ENCODE peak calls at places on chromosomes 13 and 19, in four cellular contexts. C is K562, N is HepG2, K is GM12878. Q is an unnamed sample.

GRCh38 chr13:81021284-81021683 is 680.4 kb upstream of the SPRY2 start:
- DNase-seq in C (no peak), N (peak; percentile 0), K (no peak), Q (no peak)

GRCh38 chr13:33462109-33462508 is 176.6 kb upstream of the STARD13 start:
- DNase-seq in C (no peak), N (peak; percentile 45), K (no peak), Q (no peak)

GRCh38 chr13:66530158-66530557 is 700.0 kb downstream of the PCDH9 start:
- DNase-seq in C (no peak), N (no peak), K (no peak), Q (no peak)

GRCh38 chr19:30361107-30361447 is 11.1 kb upstream of the ZNF536 start:
- DNase-seq in C (no peak), N (no peak), K (no peak), Q (no peak)

GRCh38 chr19:29667941-29668340 is 2.7 kb downstream of the PLEKHF1 start:
- DNase-seq in C (peak; percentile 2), N (no peak), K (no peak), Q (no peak)

GRCh38 chr19:46221981-46222610 is 7.4 kb upstream of the IGFL1 start:
- DNase-seq in C (no peak), N (no peak), K (no peak), Q (peak; percentile 21)

GRCh38 chr13:110338441-110339101 is 31.5 kb downstream of the COL4A2 start:
- DNase-seq in C (no peak), N (no peak), K (no peak), Q (no peak)

GRCh38 chr19:48635966-48636858 is 967 bp downstream of the DBP start:
- DNase-seq in C (no peak), N (no peak), K (no peak), Q (no peak)

GRCh38 chr13:23901365-23901764 is 4.1 kb upstream of the C1QTNF9B start:
- DNase-seq in C (no peak), N (no peak), K (no peak), Q (no peak)

GRCh38 chr19:10086904-10087256 is 763 bp downstream of the SHFL start:
- DNase-seq in C (peak; percentile 27), N (no peak), K (no peak), Q (no peak)

GRCh38 chr13:21326155-21327030 is 132.7 kb downstream of the ZDHHC20 start:
- DNase-seq in C (no peak), N (no peak), K (no peak), Q (no peak)

GRCh38 chr13:100534911-100535310 is 53.7 kb downstream of the GGACT start:
- DNase-seq in C (no peak), N (no peak), K (no peak), Q (no peak)

GRCh38 chr13:48547663-48548092 is 14.8 kb upstream of the RCBTB2 start:
- DNase-seq in C (no peak), N (peak; percentile 45), K (no peak), Q (no peak)

GRCh38 chr19:55649579-55650557 is 1.9 kb downstream of the CCDC106 start:
- DNase-seq in C (no peak), N (no peak), K (no peak), Q (no peak)

GRCh38 chr13:65112123-65113075 is 2117.7 kb downstream of the PCDH9 start:
- DNase-seq in C (no peak), N (no peak), K (no peak), Q (no peak)

GRCh38 chr13:93687261-93687660 is 460.7 kb downstream of the GPC6 start:
- DNase-seq in C (no peak), N (no peak), K (no peak), Q (no peak)

GRCh38 chr19:38842439-38843174 is 7.2 kb downstream of the HNRNPL start:
- DNase-seq in C (peak; percentile 2), N (no peak), K (no peak), Q (no peak)

GRCh38 chr13:81602236-81602635 is 1261.3 kb upstream of the SPRY2 start:
- DNase-seq in C (no peak), N (no peak), K (no peak), Q (no peak)

GRCh38 chr19:30001794-30002193 is 59.8 kb downstream of the URI1 start:
- DNase-seq in C (peak; percentile 7), N (peak; percentile 3), K (no peak), Q (peak; percentile 28)

GRCh38 chr19:43820098-43820860 is 6.8 kb upstream of the ZNF283 start:
- DNase-seq in C (no peak), N (no peak), K (no peak), Q (no peak)

GRCh38 chr13:18964942-18965341 is 216.7 kb downstream of the TUBA3C start:
- DNase-seq in C (no peak), N (no peak), K (no peak), Q (no peak)

GRCh38 chr13:21435231-21435630 is 23.9 kb downstream of the ZDHHC20 start:
- DNase-seq in C (no peak), N (no peak), K (no peak), Q (no peak)

GRCh38 chr19:39937792-39938191 is 3.4 kb upstream of the FCGBP start:
- DNase-seq in C (no peak), N (no peak), K (no peak), Q (no peak)

GRCh38 chr19:3983936-3984583 is 1.2 kb downstream of the EEF2 start:
- DNase-seq in C (peak; percentile 27), N (no peak), K (no peak), Q (no peak)

GRCh38 chr19:58001895-58002369 is 688 bp downstream of the ZNF606 start:
- DNase-seq in C (no peak), N (peak; percentile 71), K (no peak), Q (no peak)

GRCh38 chr19:7792286-7792685 is 29.2 kb downstream of the CLEC4M start:
- DNase-seq in C (no peak), N (no peak), K (no peak), Q (no peak)

GRCh38 chr19:2761876-2762782 is 20.9 kb downstream of the SGTA start:
- DNase-seq in C (no peak), N (no peak), K (no peak), Q (no peak)

GRCh38 chr19:40798223-40798996 is 581 bp upstream of the EGLN2 start:
- DNase-seq in C (peak; percentile 97), N (peak; percentile 99), K (peak; percentile 97), Q (peak; percentile 98)

GRCh38 chr13:113062691-113063090 is 42.9 kb upstream of the F7 start:
- DNase-seq in C (no peak), N (no peak), K (no peak), Q (no peak)

GRCh38 chr19:50162988-50163387 is at the start of gene IZUMO2:
- DNase-seq in C (peak; percentile 29), N (no peak), K (no peak), Q (no peak)
- TF ChIP-seq FOXM1 in C (no peak), N (no peak), K (no peak), Q (no peak)

GRCh38 chr13:108433976-108434375 is 164.5 kb downstream of the TNFSF13B start:
- DNase-seq in C (no peak), N (no peak), K (no peak), Q (no peak)

GRCh38 chr13:108435393-108436149 is 166.1 kb downstream of the TNFSF13B start:
- DNase-seq in C (no peak), N (no peak), K (no peak), Q (no peak)

DNA sequence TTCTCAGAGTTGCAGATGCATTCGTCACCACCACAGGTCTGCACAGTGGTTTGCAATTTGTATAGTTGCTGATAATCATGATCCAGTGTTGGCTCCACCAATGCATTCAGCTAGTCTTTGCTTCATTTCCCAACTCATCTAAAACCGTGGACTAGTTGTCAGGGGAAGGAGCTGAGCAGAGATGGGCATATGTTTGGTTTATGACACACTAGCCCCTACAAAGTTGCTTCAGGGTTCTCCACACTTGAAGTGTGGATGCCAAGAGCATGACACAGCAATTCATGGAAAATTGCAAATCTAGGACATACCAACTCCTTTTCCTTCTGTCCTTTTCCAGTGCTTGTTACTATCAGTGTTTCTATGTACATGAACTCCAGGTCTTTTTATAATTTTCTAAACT is 168.0 kb downstream of the TNFSF13B start:
- DNase-seq in C (no peak), N (no peak), K (no peak), Q (no peak)
- TF ChIP-seq FOXK2 in C (no peak), N (no peak), K (no peak), Q (no peak)

DNA sequence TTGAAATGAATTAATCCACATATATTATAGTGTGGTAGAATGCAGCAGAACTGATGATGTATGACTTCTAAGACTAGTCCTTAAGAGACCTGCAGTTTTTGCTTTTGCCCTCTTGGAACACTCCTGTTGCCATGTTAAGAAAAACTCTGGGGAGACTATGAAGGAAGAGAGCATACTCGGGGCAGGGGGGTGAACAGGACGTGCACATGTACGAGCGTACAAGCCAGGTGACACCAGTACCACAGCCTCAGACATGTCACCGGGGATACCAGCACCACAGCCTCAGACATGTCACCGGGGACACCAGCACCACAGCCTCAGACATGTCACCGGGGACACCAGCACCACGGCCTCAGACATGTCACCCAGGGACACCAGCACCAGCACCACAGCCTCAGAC is 15.9 kb upstream of the USPL1 start:
- DNase-seq in C (no peak), N (no peak), K (no peak), Q (no peak)
- TF ChIP-seq FOXM1 in C (no peak), N (no peak), K (no peak), Q (no peak)

GRCh38 chr19:54136086-54136863 is 1.3 kb upstream of the CNOT3 start:
- DNase-seq in C (peak; percentile 26), N (no peak), K (no peak), Q (no peak)

GRCh38 chr19:54138777-54139256 is 1.3 kb downstream of the CNOT3 start:
- DNase-seq in C (no peak), N (no peak), K (no peak), Q (no peak)

GRCh38 chr19:54137114-54137912 is at the start of gene CNOT3:
- DNase-seq in C (peak; percentile 99), N (peak; percentile 100), K (peak; percentile 100), Q (peak; percentile 96)

GRCh38 chr19:54136864-54137113 is 773 bp upstream of the CNOT3 start:
- DNase-seq in C (no peak), N (no peak), K (no peak), Q (no peak)

DNA sequence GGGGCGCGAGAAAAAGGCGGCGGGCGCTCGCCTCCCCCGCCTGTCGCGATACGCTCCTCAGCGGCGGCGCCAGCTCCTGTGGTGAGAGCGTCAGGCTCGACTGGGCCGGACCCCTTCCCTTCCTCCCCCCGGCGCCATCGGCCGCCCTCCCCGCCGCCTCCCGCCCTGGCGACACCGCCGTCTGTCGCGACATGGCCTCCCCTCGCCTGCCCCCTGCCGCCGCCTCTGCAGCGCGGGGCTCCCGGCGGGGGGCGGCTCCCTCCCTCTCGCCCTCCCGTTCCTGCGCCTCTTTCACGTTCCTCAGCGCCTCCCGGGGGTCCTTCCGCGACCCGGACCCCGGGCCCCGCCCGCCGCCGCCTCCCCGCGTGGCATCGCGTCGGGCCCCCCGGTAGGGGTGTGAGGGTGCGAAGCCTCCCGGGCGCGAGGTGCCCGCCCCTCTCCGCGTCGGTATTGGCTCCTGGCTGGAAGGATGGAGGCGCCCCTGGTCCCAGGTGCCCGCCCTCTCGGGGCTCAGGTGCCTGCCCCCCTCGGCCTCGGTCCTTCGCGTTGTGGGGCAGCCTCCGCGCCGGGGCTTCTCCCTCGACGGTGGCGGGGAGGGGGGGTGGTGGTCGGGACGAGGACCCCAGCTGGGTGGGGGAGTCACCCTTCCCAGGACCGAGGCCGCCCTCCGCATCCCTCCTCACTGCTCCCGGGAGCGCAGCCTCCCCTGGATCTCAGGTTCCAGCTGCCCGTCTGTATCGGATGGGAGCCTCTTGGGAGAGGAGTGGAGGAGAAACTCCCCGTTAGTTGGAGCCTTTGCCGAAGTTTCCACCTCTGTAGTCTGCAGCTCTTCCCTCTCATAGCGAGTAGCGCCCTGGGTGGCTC is 583 bp downstream of the CNOT3 start:
- DNase-seq in C (peak; percentile 36), N (no peak), K (no peak), Q (no peak)
- TF ChIP-seq FOXK2 in C (no peak), N (no peak), K (no peak), Q (no peak)

GRCh38 chr13:96958286-96958891 is 35.9 kb downstream of the OXGR1 start:
- DNase-seq in C (no peak), N (peak; percentile 20), K (no peak), Q (peak; percentile 15)
- TF ChIP-seq FOXM1 in C (no peak), N (no peak), K (no peak), Q (no peak)

Q was measured in HEK293T.